ENCODE peak calls at places on chromosomes 1 and 21, in five cellular contexts. M is heart right ventricle; A is HAP-1; P is CD4-positive, alpha-beta memory T cell; X is prostate gland. W is an unnamed sample. For H3K4me1, the result is how much of the 10 kb centered on the place peaks cover.

GRCh38 chr1:223712184-223712855 is at the start of gene CAPN2:
- DNase-seq in M (peak), A (peak), P (peak), X (peak), W (peak)

GRCh38 chr1:9929431-9930385 is 13.5 kb downstream of the LZIC start:
- DNase-seq in M (no peak), A (no peak), P (no peak), X (no peak), W (no peak)

GRCh38 chr1:166603296-166603695 is 236.0 kb upstream of the POGK start:
- DNase-seq in M (no peak), A (no peak), P (no peak), X (no peak), W (peak)

GRCh38 chr1:98147280-98147679 is 226.4 kb upstream of the DPYD start:
- DNase-seq in M (no peak), A (no peak), P (no peak), X (no peak), W (no peak)

GRCh38 chr1:197126698-197127097 is 19.8 kb downstream of the ASPM start:
- DNase-seq in M (no peak), A (no peak), P (no peak), X (no peak), W (no peak)

GRCh38 chr1:84145051-84145450 is 980 bp downstream of the PRKACB start:
- DNase-seq in M (no peak), A (no peak), P (peak), X (no peak), W (no peak)

GRCh38 chr1:17545354-17545753 is 5.9 kb downstream of the ARHGEF10L start:
- DNase-seq in M (no peak), A (no peak), P (no peak), X (no peak), W (no peak)

GRCh38 chr1:111422546-111423391 is 4.8 kb downstream of the OVGP1 start:
- DNase-seq in M (no peak), A (no peak), P (no peak), X (peak), W (peak)

GRCh38 chr1:31482478-31483011 is 69.5 kb downstream of the SERINC2 start:
- DNase-seq in M (no peak), A (no peak), P (no peak), X (no peak), W (no peak)

GRCh38 chr1:190563230-190563629 is 85.6 kb upstream of the BRINP3 start:
- DNase-seq in M (no peak), A (no peak), P (no peak), X (no peak), W (no peak)

GRCh38 chr1:220217383-220217988 is 54.8 kb downstream of the RAB3GAP2 start:
- DNase-seq in M (no peak), A (peak), P (peak), X (no peak), W (peak)

GRCh38 chr1:72623299-72623708 is 341.0 kb upstream of the NEGR1 start:
- DNase-seq in M (no peak), A (no peak), P (no peak), X (peak), W (peak)

GRCh38 chr1:35851175-35851869 is 31.7 kb upstream of the AGO1 start:
- DNase-seq in M (no peak), A (no peak), P (no peak), X (no peak), W (no peak)

GRCh38 chr1:216600730-216601426 is 122.4 kb downstream of the ESRRG start:
- DNase-seq in M (peak), A (no peak), P (no peak), X (peak), W (peak)

GRCh38 chr21:33924766-33925100 is 9.1 kb upstream of the ATP5PO start:
- DNase-seq in M (no peak), A (no peak), P (no peak), X (no peak), W (no peak)

GRCh38 chr1:211742889-211743529 is 67.6 kb upstream of the NEK2 start:
- DNase-seq in M (no peak), A (no peak), P (no peak), X (no peak), W (no peak)

GRCh38 chr1:46767649-46768282 is 31.1 kb upstream of the CYP4B1 start:
- DNase-seq in M (no peak), A (no peak), P (no peak), X (no peak), W (no peak)

DNA sequence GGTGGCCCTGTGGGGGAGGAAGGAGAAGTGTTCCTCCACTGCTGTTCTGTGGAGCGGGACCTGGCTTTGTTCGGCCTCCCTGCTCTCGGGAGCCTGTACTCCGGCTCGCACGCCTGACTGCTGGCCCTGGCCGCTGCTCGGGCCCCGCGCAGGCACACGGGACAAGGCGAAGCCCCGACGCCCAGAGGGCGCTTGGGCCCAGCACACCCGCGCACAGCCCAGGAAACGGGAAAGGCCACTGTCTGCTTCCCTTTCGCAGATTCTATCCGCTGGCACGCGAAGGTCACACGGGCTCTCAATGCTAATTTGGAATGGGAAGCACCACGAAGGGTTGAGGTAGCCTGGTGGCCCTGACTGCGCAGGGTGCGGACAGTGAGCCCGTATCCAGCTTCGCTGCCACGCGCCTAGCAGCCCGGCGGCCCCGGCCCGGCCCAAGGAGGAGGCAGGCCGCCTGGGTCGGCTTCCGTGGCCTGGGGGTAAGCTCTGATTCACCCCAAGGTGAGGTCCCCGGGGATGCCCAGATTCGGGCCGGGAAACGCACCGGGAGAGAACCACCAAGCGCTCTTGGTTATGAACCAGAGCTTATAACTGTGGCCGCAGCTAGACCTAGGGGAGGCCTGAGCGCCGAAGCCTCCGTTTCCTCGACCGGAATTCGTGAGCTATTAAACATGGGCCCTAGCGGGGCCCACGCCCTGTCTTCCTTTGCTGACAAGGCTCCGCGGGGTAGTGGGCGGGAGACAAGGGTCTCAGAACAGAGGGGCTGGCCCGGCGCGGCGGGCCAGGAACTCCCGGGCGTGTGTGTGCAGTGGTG is 19.7 kb upstream of the TBX15 start:
- DNase-seq in M (no peak), A (no peak), P (no peak), X (no peak), W (no peak)
- H3K4me3 ChIP-seq in M (peak), A (no peak), P (no peak), X (peak), W (no peak)

GRCh38 chr1:110201157-110201825 is 8.8 kb upstream of the KCNC4 start:
- DNase-seq in M (no peak), A (no peak), P (no peak), X (no peak), W (no peak)

GRCh38 chr1:110200666-110201065 is 9.4 kb upstream of the KCNC4 start:
- DNase-seq in M (no peak), A (no peak), P (no peak), X (no peak), W (no peak)

GRCh38 chr1:110197905-110198629 is 12.0 kb upstream of the KCNC4 start:
- DNase-seq in M (no peak), A (no peak), P (no peak), X (no peak), W (no peak)

GRCh38 chr1:110198746-110199145 is 11.4 kb upstream of the KCNC4 start:
- DNase-seq in M (no peak), A (no peak), P (no peak), X (no peak), W (no peak)

DNA sequence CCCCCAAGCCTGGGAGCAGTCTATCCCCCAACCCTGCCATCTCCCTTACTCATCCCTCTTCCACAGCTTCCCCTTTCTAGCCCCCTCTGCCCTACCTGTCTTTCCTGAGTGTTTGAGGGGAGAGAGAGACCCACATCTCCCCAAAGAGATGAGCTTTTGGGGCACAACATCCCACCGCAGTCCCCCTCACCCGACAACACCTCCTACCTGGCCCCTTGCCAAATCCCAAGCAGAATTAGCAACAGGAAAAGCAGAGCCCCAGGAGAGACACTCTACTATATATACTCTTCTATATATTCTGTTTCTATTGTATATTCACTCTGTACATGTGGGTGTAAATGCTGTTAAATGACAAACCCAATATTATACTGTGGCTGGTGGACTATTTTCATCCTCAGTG is 9.9 kb upstream of the KCNC4 start:
- DNase-seq in M (no peak), A (no peak), P (no peak), X (no peak), W (no peak)
- H3K4me1 ChIP-seq in M (under half), A (under half), P (under half), X (under half), W (under half)

DNA sequence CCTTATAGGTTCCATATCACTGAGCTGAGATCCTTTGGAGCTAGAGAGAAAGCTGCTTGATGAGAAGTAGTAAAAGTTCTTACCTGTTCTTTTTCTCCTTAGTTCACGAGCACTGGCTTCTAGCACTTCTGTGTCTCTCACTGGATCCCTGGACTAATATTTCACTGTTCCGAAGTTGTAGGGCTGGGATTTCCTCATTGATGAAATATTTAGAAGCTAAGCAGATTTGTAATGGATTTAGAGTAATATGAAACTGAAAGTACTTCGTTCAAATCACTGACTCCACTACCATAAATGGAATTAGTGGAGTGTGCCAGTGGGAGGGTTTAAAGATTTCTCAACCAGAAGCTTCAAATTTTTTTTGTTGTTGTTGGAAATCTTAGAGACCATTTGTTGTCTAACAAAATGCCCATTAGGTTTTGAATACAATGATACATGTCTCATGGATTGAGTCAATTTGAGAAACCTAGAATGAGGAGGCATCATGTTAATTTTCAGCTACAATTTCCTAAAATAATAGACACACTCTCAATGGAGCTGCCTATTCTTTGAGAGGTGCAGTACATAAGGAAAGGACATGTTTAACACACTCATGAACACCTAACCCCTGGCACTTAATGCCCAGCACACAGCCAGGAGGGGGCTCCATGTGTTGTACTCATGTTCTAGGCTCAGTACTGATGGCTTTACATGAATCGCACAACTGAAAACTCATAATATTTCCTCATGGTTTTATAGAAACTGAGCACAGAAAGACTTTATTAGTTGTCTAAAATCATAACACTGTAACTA is at the start of gene GBP1:
- DNase-seq in M (no peak), A (no peak), P (peak), X (peak), W (peak)
- H3K4me3 ChIP-seq in M (peak), A (no peak), P (peak), X (peak), W (peak)

DNA sequence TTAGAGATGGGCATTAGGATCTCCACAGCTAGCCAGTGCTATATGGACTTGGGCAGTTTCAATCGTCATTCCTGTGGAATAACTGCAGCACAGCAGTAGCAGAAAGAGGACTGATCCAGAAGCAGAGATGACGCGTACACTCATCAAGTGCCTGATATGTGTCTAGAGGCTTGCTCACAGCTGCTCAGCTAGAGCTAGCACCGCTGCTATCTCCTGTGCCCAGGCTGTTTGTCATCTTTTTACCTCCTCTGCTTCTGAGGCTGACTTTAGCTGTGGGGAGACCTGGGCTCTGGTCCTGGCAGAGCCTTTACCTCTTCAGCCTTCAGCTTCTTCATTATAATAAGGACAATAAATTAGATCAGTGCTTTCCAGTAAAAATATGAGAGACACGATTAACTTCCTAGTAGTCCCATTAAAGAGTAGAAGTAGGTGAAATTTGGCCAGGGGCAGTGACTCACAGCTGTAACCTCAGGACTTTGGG is 5.3 kb downstream of the TENT5C start:
- DNase-seq in M (no peak), A (no peak), P (no peak), X (no peak), W (no peak)
- H3K4me1 ChIP-seq in M (under half), A (under half), P (half or more), X (under half), W (under half)

GRCh38 chr1:67764674-67765073 is 68.6 kb downstream of the GNG12 start:
- DNase-seq in M (no peak), A (no peak), P (no peak), X (no peak), W (peak)

GRCh38 chr1:67768480-67768879 is 64.8 kb downstream of the GNG12 start:
- DNase-seq in M (no peak), A (no peak), P (no peak), X (no peak), W (no peak)

GRCh38 chr1:67767103-67767502 is 66.2 kb downstream of the GNG12 start:
- DNase-seq in M (no peak), A (no peak), P (no peak), X (no peak), W (no peak)

GRCh38 chr1:67769633-67770256 is 63.5 kb downstream of the GNG12 start:
- DNase-seq in M (no peak), A (no peak), P (no peak), X (no peak), W (no peak)

DNA sequence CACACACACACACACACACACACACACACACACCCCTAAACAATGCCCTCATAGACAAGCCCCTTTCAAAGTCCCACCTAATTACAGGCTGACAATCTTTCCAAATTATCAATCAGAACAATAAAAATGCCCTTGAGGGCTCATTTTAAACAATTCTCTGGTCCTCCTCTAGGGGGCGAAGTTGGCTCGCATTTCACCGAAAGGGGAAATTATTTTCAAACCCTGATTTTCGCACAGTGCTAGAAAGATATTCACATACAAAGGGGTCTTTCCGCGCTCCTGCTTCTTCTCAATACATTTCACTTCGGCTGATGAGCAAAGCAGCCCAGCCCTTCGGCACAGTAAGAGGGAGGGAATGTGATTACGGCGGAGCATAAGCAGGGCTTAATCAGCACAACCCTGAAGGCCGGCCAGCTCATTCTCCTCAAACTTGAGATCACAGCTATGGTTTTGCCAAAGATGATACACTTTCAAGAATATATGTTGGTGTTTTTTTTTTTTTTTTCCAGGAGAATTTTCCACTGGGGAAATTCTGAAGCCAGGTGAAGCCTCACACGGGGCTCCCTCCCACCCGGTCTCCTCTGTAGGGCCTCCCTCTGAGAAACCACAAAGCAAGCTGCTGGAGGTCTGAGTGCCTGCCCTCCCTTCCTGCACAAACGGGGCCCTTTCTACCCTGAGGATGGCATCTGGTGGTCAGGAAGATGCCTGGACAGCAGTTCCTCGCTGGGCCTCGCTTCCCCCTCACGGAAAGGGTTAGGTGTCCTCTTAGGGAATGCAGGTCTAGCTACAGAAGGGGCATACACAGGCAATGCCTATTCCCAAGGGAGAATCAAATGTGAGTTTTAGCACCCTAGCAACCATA is 66.9 kb downstream of the GNG12 start:
- DNase-seq in M (peak), A (peak), P (peak), X (no peak), W (peak)
- H3K4me3 ChIP-seq in M (no peak), A (no peak), P (no peak), X (no peak), W (no peak)

DNA sequence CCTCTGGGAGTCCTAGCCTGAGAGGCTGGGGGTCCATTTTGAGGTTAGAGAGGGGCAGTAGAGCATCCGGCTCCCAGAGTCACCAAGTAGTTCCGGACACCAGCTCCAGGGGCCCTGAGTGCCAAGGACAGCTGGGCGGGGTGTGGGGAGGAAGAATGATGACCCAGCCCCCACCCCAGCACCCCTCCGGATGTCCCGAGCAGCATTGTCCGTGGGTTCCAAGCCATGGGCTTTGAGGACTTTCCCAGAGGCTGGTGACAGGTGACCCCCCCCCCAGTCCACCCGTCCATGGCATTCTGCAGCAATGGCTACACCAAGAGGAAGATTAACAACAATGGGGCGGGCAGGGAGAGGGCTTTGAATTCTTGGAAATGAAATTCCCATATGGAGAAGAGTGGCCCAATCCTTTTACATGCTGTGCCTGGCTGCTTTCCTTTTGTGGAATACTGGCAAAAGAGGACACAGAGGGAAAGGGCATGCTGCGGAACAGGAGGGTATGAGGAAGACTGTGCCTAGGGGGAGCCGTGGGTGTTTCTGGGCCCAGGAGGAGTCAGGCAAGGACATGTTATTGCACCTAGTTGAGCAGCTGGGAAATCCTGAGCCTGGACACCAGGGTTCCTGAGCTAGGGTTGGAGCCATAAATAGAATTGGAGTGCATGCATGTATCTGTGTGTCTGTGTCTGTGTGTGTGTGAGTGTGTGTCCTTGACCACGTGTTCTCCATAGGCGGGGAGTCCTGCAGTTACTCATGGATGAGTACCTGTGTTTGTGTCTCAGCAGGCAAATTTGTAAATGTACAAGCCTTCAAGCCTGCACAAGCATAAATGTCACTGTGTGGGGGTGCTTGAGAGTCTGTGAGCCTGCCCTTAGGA is 953 bp downstream of the ATP1A2 start:
- DNase-seq in M (no peak), A (no peak), P (no peak), X (no peak), W (no peak)
- H3K4me1 ChIP-seq in M (half or more), A (under half), P (under half), X (under half), W (under half)

GRCh38 chr1:3337798-3338724 is 116.4 kb upstream of the ARHGEF16 start:
- DNase-seq in M (no peak), A (no peak), P (no peak), X (no peak), W (no peak)
- H3K4me3 ChIP-seq in M (no peak), A (no peak), P (no peak), X (no peak), W (no peak)

DNA sequence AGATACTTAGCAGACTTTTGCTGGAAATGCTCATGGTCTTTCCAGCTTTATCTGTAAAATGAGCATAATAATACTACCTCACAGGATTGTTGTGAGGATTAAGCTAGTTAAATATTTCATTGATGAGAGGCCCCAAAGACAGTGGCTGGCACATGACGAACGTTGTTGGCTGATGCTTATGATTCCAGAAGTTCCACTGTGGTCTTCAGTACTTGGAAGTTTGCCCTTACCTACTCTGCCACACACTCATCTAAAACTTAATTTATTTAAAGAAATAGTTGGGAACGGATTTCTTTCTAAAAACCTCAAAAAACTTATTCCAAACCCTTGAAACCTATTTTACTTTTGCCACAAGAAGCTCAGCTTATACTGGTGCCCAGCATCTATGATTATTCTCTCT is 170.7 kb downstream of the DHRS3 start:
- DNase-seq in M (no peak), A (no peak), P (no peak), X (no peak), W (no peak)
- H3K4me1 ChIP-seq in M (half or more), A (under half), P (half or more), X (under half), W (under half)